ENCODE peak calls at places on chromosomes 16 and 17, in nine cellular contexts. F is neural progenitor cell, Z is fibroblast of the aortic adventitia, C is K562, N is WTC11, R is hepatocyte, B is sigmoid colon, M is HFFc6, E is astrocyte of the spinal cord. Y is an unnamed sample.

GRCh38 chr17:73759324-73760185 is 115.3 kb upstream of the SDK2 start:
- DNase-seq in B (no peak), N (no peak), E (no peak), C (no peak), Z (no peak), M (no peak), R (no peak), F (no peak), Y (no peak)

GRCh38 chr16:65069766-65070165 is 52.1 kb downstream of the CDH11 start:
- DNase-seq in F (no peak), R (no peak), E (no peak), N (no peak), B (no peak), Z (peak; percentile 44), M (no peak), C (no peak), Y (no peak)

GRCh38 chr16:86555763-86556130 is 712 bp upstream of the MTHFSD start:
- DNase-seq in R (no peak), E (no peak), B (no peak), N (no peak), F (no peak), C (no peak), Z (no peak), M (no peak), Y (no peak)

GRCh38 chr17:47995241-47995935 is 24.5 kb downstream of the CDK5RAP3 start:
- DNase-seq in N (peak; percentile 35), M (no peak), E (no peak), R (no peak), Z (no peak), C (no peak), F (peak; percentile 86), B (no peak), Y (peak; percentile 70)

GRCh38 chr16:78175287-78175686 is 75.8 kb downstream of the WWOX start:
- DNase-seq in M (no peak), N (no peak), F (no peak), B (no peak), R (no peak), C (no peak), Z (peak; percentile 5), E (peak; percentile 9), Y (no peak)

GRCh38 chr17:43701318-43701743 is 39.6 kb upstream of the MEOX1 start:
- DNase-seq in E (peak; percentile 81), R (no peak), F (no peak), C (no peak), M (peak; percentile 60), Z (no peak), N (no peak), B (no peak), Y (no peak)

GRCh38 chr16:71311553-71312158 is 22.5 kb upstream of the CMTR2 start:
- DNase-seq in R (peak; percentile 64), F (peak; percentile 87), B (no peak), N (peak; percentile 62), M (no peak), E (peak; percentile 1), C (peak; percentile 53), Z (peak; percentile 23), Y (peak; percentile 61)

GRCh38 chr16:68086336-68086821 is 1.2 kb downstream of the NFATC3 start:
- DNase-seq in M (peak; percentile 49), C (no peak), E (peak; percentile 57), F (peak; percentile 52), N (no peak), R (no peak), Z (peak; percentile 48), B (no peak), Y (no peak)

GRCh38 chr16:80824623-80825364 is 20.4 kb upstream of the CDYL2 start:
- DNase-seq in Z (peak; percentile 82), C (peak; percentile 47), R (peak; percentile 72), M (peak; percentile 45), B (no peak), N (peak; percentile 17), F (peak; percentile 71), E (peak; percentile 80), Y (peak; percentile 23)

GRCh38 chr17:36468903-36469635 is 17.4 kb upstream of the ZNHIT3 start:
- DNase-seq in C (no peak), B (peak; percentile 25), F (peak; percentile 8), M (no peak), Z (no peak), E (no peak), N (no peak), R (no peak), Y (no peak)

GRCh38 chr16:52925143-52925542 is 127.6 kb downstream of the CHD9NB start:
- DNase-seq in C (no peak), E (no peak), N (no peak), B (no peak), M (no peak), Z (no peak), R (no peak), F (no peak), Y (no peak)

GRCh38 chr17:48228720-48229119 is 121.2 kb downstream of the SNX11 start:
- DNase-seq in Z (no peak), C (peak; percentile 43), M (no peak), R (no peak), B (no peak), F (peak; percentile 47), N (peak; percentile 60), E (no peak), Y (no peak)

DNA sequence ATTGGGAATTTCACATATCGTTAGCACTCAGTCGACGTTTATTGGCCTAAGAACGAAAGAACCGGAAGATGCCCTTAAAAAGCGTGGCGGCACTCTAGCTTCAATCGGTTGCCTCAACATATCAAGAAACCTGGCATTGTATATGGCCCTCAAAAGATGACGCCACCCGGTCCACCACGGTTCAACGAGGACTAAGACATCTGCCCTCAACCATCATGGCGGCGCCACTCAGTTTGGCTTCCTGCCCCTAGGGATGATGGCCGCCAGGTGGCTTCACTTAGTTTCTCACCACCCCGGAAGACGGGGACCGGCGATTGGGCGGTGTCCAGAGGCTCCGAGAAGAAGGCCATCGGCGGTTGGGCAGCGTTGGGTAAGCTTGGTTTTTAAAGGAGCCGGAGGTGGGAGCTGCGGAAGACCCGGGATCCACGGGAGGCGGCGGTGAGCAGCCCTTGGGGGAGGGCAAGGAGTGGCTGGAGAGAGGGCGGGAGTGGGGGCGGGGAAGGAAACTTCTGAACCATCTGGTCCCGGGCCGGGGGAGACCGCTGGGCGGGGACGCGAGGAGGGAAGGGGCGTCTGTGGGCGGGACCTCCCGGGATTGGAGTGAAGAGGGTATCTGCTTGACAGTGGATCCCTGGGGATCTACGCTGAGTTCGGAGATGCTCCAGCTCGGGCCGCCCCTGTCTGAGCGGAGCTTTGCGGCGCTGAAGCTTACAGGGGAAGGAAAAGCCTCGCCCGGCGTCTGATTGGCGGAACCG is at the start of gene PRR14:
- DNase-seq in E (peak; percentile 100), N (peak; percentile 98), F (peak; percentile 99), C (peak; percentile 96), R (peak; percentile 99), Z (peak; percentile 100), M (peak; percentile 99), B (peak; percentile 100), Y (peak; percentile 99)
- TF ChIP-seq CTCF in E (peak; percentile 2), N (peak; percentile 16), F (peak; percentile 28), C (no peak), R (no peak), Z (peak; percentile 28), M (peak; percentile 76), B (no peak), Y (no peak)

DNA sequence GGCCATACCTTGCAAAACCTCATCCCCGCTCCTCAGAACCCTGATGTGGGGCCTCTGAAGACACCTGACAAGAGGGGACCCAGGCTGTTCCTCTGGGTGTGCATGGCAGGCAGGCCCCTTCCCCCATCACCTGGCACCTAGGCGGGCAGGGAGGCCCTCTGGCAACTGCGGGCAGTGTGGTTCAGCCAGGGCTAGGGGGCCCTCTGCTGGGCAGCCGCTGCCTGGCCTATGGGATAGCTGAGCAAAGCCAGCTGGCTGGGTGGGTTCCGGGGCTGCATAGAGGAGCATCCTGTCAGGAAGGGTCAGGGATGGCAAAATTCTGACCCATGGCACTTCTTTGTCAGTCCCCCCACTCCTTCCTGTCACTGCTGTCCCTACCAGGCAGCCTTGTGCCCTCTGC is 228.7 kb upstream of the ASIC2 start:
- DNase-seq in M (no peak), R (peak; percentile 40), Z (no peak), F (peak; percentile 66), N (peak; percentile 75), E (no peak), B (no peak), C (peak; percentile 24), Y (peak; percentile 46)
- TF ChIP-seq CTCF in M (no peak), R (peak; percentile 45), Z (no peak), F (peak; percentile 69), N (peak; percentile 17), E (peak; percentile 11), B (no peak), C (peak; percentile 53), Y (peak; percentile 41)

GRCh38 chr16:12228607-12229499 is 252.3 kb downstream of the SNX29 start:
- DNase-seq in B (no peak), M (peak; percentile 74), E (peak; percentile 62), F (peak; percentile 74), R (peak; percentile 85), N (peak; percentile 78), Z (peak; percentile 72), C (peak; percentile 56), Y (peak; percentile 63)
- TF ChIP-seq CTCF in B (no peak), M (peak; percentile 87), E (peak; percentile 90), F (peak; percentile 73), R (peak; percentile 74), N (peak; percentile 54), Z (peak; percentile 84), C (peak; percentile 81), Y (peak; percentile 73)

GRCh38 chr17:46194393-46195216 is 1.4 kb upstream of the KANSL1 start:
- DNase-seq in E (peak; percentile 50), M (peak; percentile 31), C (peak; percentile 45), N (no peak), F (peak; percentile 33), R (peak; percentile 62), Z (peak; percentile 61), B (no peak), Y (peak; percentile 22)

GRCh38 chr17:46193246-46193625 is at the start of gene KANSL1:
- DNase-seq in E (peak; percentile 88), B (peak; percentile 95), R (peak; percentile 98), Z (peak; percentile 86), N (peak; percentile 82), C (peak; percentile 93), F (peak; percentile 99), M (peak; percentile 82), Y (peak; percentile 89)

GRCh38 chr17:46192484-46193245 is 564 bp downstream of the KANSL1 start:
- DNase-seq in B (peak; percentile 85), C (peak; percentile 89), M (peak; percentile 49), E (peak; percentile 57), N (peak; percentile 61), R (peak; percentile 88), F (peak; percentile 85), Z (peak; percentile 68), Y (peak; percentile 66)

GRCh38 chr17:46195217-46195855 is 2.1 kb upstream of the KANSL1 start:
- DNase-seq in M (no peak), E (no peak), R (no peak), Z (no peak), F (no peak), N (no peak), C (no peak), B (no peak), Y (no peak)

DNA sequence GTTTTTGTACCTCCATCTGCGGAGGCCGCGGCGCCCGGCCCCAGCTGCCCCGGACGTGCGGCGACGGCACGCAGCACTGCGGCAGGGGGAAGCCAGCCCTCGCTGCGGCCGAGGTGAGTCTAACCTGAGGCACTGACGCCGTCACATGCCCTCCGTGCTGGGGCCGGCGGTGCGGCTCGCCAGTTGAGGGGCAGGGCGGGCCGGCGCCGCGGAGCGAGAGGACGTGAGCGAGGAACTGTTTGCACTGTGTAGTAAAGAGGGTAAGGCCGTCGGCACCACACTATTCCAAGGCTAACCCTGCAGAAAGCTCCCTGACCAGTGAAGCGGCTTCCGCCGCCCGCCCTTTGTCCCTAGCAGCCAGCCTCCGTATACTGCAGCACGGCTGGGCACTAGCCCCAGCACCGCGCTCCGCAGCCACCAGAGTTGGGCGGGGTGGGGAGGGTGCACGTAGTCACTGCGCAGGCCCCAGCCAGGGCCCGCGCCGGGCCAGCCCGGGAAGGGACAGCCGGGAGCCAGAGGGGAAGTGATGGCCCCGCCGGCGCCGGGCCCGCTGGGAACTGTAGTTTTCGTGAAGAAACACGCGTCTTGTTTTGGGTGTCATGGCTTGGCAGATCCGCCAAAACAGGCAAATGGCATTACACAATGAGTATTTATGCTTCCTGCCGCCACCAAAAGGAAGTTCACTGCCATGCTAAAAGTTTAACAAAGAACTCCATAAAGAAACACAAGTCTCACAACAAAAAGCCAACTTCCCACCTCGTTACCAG is 580 bp upstream of the KANSL1 start:
- DNase-seq in F (peak; percentile 97), B (peak; percentile 98), E (peak; percentile 94), N (peak; percentile 89), Z (peak; percentile 92), M (peak; percentile 92), R (peak; percentile 96), C (peak; percentile 96), Y (peak; percentile 91)
- TF ChIP-seq CTCF in F (peak; percentile 44), B (no peak), E (no peak), N (peak; percentile 38), Z (no peak), M (peak; percentile 58), R (peak; percentile 28), C (peak; percentile 26), Y (no peak)

Y was measured in nephron progenitor cell.